ENCODE peak calls at places on chromosomes 5 and 9, in five cellular contexts. K, C, D, A and N are unnamed samples. For H3K36me3 and H4K20me1, the result is how much of the 10 kb centered on the place peaks cover.

GRCh38 chr5:132479073-132479811 is 11.3 kb downstream of the IRF1 start:
- DNase-seq in C (no peak), D (no peak), A (no peak), K (no peak), N (no peak)

GRCh38 chr5:35319231-35320002 is 89.1 kb upstream of the PRLR start:
- DNase-seq in D (peak), A (no peak), C (peak), K (no peak), N (peak)

GRCh38 chr9:120841930-120842684 is 615 bp downstream of the PSMD5 start:
- DNase-seq in C (no peak), D (peak), K (peak), A (no peak), N (peak)

GRCh38 chr9:107810493-107810931 is 320.9 kb upstream of the KLF4 start:
- DNase-seq in A (no peak), D (peak), K (no peak), C (peak), N (peak)

GRCh38 chr5:37771731-37772130 is 68.1 kb downstream of the GDNF start:
- DNase-seq in A (no peak), K (no peak), D (peak), C (peak), N (peak)

GRCh38 chr5:122584411-122585110 is 190.3 kb upstream of the SNX2 start:
- DNase-seq in C (no peak), D (peak), A (no peak), K (no peak), N (no peak)

GRCh38 chr9:36900136-36900855 is 133.8 kb downstream of the PAX5 start:
- DNase-seq in D (no peak), A (no peak), K (no peak), C (no peak), N (no peak)

GRCh38 chr5:88824892-88825781 is 57.8 kb downstream of the MEF2C start:
- DNase-seq in A (no peak), C (no peak), D (peak), K (no peak), N (peak)

GRCh38 chr5:132641241-132641723 is 16.7 kb upstream of the IL13 start:
- DNase-seq in D (peak), C (no peak), K (no peak), A (no peak), N (no peak)

GRCh38 chr5:134255418-134256150 is 29.7 kb upstream of the PPP2CA start:
- DNase-seq in D (peak), A (no peak), K (no peak), C (peak), N (peak)

GRCh38 chr9:78938821-78939220 is 632.9 kb upstream of the TLE4 start:
- DNase-seq in A (no peak), D (peak), K (no peak), C (no peak), N (no peak)

GRCh38 chr5:143315929-143316328 is 87.6 kb downstream of the NR3C1 start:
- DNase-seq in D (peak), A (peak), K (no peak), C (no peak), N (no peak)

GRCh38 chr5:133311171-133311570 is 259.4 kb downstream of the HSPA4 start:
- DNase-seq in K (no peak), A (no peak), D (no peak), C (no peak), N (no peak)

GRCh38 chr5:121053055-121053985 is 589.2 kb downstream of the PRR16 start:
- DNase-seq in D (no peak), A (no peak), C (no peak), K (no peak), N (peak)

GRCh38 chr9:108083160-108083559 is 593.6 kb upstream of the KLF4 start:
- DNase-seq in K (no peak), A (peak), C (no peak), D (no peak), N (no peak)

GRCh38 chr9:33443047-33443446 is 4.3 kb downstream of the AQP3 start:
- DNase-seq in A (no peak), D (no peak), K (no peak), C (peak), N (peak)

GRCh38 chr5:124704594-124705284 is 41.7 kb downstream of the ZNF608 start:
- DNase-seq in C (no peak), D (no peak), A (no peak), K (peak), N (no peak)

GRCh38 chr5:13248236-13248635 is 696.3 kb downstream of the DNAH5 start:
- DNase-seq in A (no peak), C (peak), K (no peak), D (peak), N (peak)

GRCh38 chr5:74579215-74579614 is 61.3 kb downstream of the ENC1 start:
- DNase-seq in A (no peak), K (no peak), C (peak), D (no peak), N (no peak)

GRCh38 chr5:158861366-158861765 is 238.3 kb downstream of the EBF1 start:
- DNase-seq in K (no peak), A (no peak), D (no peak), C (no peak), N (no peak)

GRCh38 chr9:35826071-35826701 is 2.3 kb downstream of the FAM221B start:
- DNase-seq in D (peak), C (peak), A (peak), K (peak), N (peak)

GRCh38 chr9:133916159-133916541 is 76.0 kb downstream of the VAV2 start:
- DNase-seq in A (peak), K (no peak), C (peak), D (no peak), N (no peak)

GRCh38 chr5:141567513-141568117 is 51.2 kb downstream of the DIAPH1 start:
- DNase-seq in A (peak), D (peak), C (no peak), K (peak), N (peak)

GRCh38 chr5:81195334-81195929 is 37.7 kb upstream of the CKMT2 start:
- DNase-seq in D (peak), A (no peak), C (no peak), K (no peak), N (no peak)

GRCh38 chr9:13002740-13003139 is 227.9 kb downstream of the LURAP1L start:
- DNase-seq in D (no peak), A (no peak), C (no peak), K (no peak), N (no peak)

GRCh38 chr9:86854898-86855523 is 92.3 kb downstream of the GAS1 start:
- DNase-seq in A (peak), D (peak), C (peak), K (no peak), N (peak)

GRCh38 chr5:9015250-9015936 is 530.5 kb downstream of the SEMA5A start:
- DNase-seq in K (no peak), C (no peak), A (no peak), D (peak), N (no peak)

GRCh38 chr9:38641985-38642864 is 21.8 kb upstream of the ANKRD18A start:
- DNase-seq in D (peak), K (no peak), C (peak), A (peak), N (peak)

DNA sequence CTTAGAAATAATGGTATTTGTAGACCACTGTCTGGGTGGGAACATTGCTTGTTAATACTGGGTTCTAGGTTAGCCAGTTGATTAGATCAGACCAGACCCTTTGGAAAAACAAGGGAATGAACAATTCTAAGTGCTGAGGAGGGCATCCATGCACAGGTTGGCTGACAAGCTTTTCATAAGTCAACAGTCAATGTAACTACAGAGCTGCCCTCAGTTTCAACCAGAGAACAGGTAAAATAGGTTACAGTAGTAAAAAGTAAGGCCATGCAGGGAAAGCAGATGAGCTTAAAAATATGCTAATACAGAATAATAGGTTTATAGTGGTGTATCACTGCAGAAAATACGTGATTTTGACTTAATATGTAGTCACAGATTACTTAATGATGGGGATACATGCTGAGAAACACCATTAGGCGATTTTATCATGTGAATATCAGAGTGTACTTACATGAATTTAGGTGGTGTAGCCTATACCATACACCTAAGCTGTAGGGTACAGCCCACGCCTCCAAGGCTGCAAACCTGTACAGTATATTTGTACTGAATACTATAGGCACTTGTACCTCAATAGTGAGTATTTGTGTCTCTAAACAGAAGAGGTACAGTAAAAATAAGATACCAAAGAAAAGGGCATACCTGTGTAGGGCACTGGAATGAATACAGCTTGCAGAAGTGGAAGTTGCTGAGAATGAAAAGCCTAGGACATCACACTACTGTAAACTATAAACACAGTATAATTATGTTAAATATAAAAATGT is 6.1 kb upstream of the FGF18 start:
- DNase-seq in A (no peak), K (no peak), C (no peak), D (no peak), N (peak)
- H3K36me3 ChIP-seq in A (under half), K (half or more), C (under half), D (half or more), N (under half)

DNA sequence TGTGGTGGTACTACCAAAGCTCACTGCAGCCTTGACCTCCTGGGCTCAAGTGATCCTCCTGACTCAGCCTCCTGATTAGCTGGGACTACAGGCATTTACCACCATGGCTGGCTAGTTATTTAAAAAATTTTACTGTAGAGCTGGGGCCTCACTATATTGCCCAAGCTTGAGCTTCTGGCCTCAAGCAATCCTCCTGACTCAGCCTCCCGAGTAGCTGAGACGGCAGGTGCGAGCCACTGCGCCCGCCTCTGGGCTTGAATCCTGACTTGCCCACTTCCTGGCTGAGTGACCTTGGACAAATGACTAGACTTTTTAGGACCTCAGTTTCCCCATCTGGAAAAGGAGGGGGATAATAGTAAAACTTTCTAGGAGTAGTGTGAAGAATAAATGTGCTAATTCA is 32.1 kb downstream of the NCS1 start:
- DNase-seq in A (no peak), D (no peak), C (no peak), K (no peak), N (no peak)
- H4K20me1 ChIP-seq in A (under half), D (under half), C (under half), K (under half), N (under half)

GRCh38 chr9:97623946-97624345 is 9.2 kb downstream of the TSTD2 start:
- DNase-seq in K (no peak), C (no peak), A (no peak), D (no peak), N (no peak)
- H3K36me3 ChIP-seq in K (half or more), C (under half), A (under half), D (under half), N (under half)

DNA sequence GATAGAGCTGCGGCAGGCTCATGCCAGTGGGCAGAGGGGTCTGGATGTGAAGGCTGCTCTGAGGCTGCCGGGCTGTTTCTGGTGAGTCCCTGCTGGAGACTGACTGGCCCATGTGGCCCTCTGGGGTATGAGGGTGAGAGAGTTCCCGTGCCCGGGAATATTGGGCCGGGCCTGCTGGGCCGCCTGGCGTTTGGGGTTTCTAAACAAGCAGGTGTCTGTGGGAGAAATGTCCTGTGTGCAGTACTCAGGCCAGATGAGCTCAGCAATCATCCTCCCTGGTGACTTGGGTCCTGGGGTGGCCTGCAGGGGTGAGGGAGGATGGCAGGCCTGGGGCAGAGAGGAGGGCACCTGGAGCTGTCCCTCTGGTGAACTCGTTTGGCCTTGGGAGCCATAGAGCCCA is 74.9 kb downstream of the MACROH2A1 start:
- DNase-seq in D (no peak), K (no peak), C (no peak), A (no peak), N (no peak)
- H4K20me1 ChIP-seq in D (under half), K (under half), C (under half), A (under half), N (under half)

DNA sequence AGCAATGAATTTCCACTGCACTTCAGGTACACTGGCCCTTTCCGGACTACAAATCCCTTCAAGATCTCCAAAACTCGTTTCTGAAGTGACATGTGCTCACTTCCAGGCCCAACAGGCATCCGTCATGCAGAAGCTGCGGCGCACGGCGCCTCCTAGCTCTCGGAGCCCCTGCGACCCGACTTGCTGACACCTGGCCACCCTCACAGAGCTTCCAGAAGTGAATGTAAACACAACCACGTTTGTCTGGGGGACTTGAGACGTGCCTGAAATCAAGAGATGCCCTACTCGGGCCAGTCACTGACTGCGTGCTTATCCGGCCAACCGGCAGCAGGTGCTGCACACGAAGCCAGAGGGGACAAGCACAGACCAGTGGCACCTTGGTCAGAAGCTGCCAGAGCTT is 4.9 kb upstream of the LHX3 start:
- DNase-seq in K (no peak), D (no peak), A (no peak), C (no peak), N (no peak)
- H3K36me3 ChIP-seq in K (half or more), D (under half), A (under half), C (under half), N (under half)